ENCODE peak calls at places on chromosomes 4 and X, in six cellular contexts. G is IMR-90, R is H9, E is mesenchymal stem cell, I is mesendoderm, B is trophoblast cell. Z is an unnamed sample.

GRCh38 chr4:22473268-22473667 is 42.6 kb downstream of the ADGRA3 start:
- DNase-seq in G (peak), R (no peak), E (peak), I (peak), B (no peak), Z (no peak)

GRCh38 chr4:110091426-110091825 is 107.0 kb downstream of the ELOVL6 start:
- DNase-seq in G (peak), R (no peak), E (peak), I (no peak), B (no peak), Z (no peak)

GRCh38 chr4:34258176-34258575 is 1986.1 kb downstream of the ARAP2 start:
- DNase-seq in G (no peak), R (no peak), E (no peak), I (peak), B (no peak), Z (no peak)

GRCh38 chrX:101397779-101398178 is 7.0 kb downstream of the RPL36A start:
- DNase-seq in G (peak), R (peak), E (no peak), I (peak), B (no peak), Z (no peak)

GRCh38 chr4:163142246-163142645 is 24.4 kb downstream of the NAF1 start:
- DNase-seq in G (no peak), R (no peak), E (no peak), I (no peak), B (no peak), Z (no peak)

GRCh38 chr4:13484749-13485345 is 707 bp upstream of the RAB28 start:
- DNase-seq in G (peak), R (no peak), E (peak), I (no peak), B (no peak), Z (no peak)

GRCh38 chrX:1248381-1249061 is 20.1 kb upstream of the CSF2RA start:
- DNase-seq in G (no peak), R (peak), E (peak), I (peak), B (peak), Z (peak)

GRCh38 chr4:116357758-116358157 is 727.6 kb downstream of the TRAM1L1 start:
- DNase-seq in G (no peak), R (no peak), E (no peak), I (peak), B (peak), Z (no peak)

GRCh38 chr4:55312491-55313101 is 33.4 kb upstream of the SRD5A3 start:
- DNase-seq in G (peak), R (peak), E (peak), I (peak), B (peak), Z (no peak)

GRCh38 chrX:23008431-23009099 is 8.8 kb downstream of the DDX53 start:
- DNase-seq in G (peak), R (no peak), E (peak), I (peak), B (no peak), Z (no peak)

GRCh38 chrX:99572711-99573110 is 837.4 kb downstream of the PCDH19 start:
- DNase-seq in G (no peak), R (no peak), E (no peak), I (peak), B (no peak), Z (no peak)

GRCh38 chrX:118872102-118872566 is 48.5 kb downstream of the ZCCHC12 start:
- DNase-seq in G (no peak), R (no peak), E (no peak), I (no peak), B (no peak), Z (no peak)

GRCh38 chr4:144582105-144582850 is 63.7 kb upstream of the HHIP start:
- DNase-seq in G (peak), R (no peak), E (no peak), I (no peak), B (no peak), Z (no peak)

GRCh38 chr4:177293208-177294018 is 16.3 kb upstream of the NEIL3 start:
- DNase-seq in G (no peak), R (no peak), E (no peak), I (no peak), B (no peak), Z (no peak)

GRCh38 chrX:130680164-130681035 is 222.6 kb downstream of the ENOX2 start:
- DNase-seq in G (peak), R (no peak), E (no peak), I (no peak), B (no peak), Z (no peak)

GRCh38 chrX:82384401-82384800 is 1123.7 kb upstream of the POU3F4 start:
- DNase-seq in G (no peak), R (no peak), E (no peak), I (no peak), B (no peak), Z (no peak)

GRCh38 chr4:138235419-138235952 is 6.7 kb downstream of the SLC7A11 start:
- DNase-seq in G (peak), R (no peak), E (peak), I (peak), B (no peak), Z (no peak)

GRCh38 chr4:53601251-53601764 is 10.0 kb upstream of the LNX1 start:
- DNase-seq in G (no peak), R (peak), E (no peak), I (peak), B (peak), Z (no peak)

GRCh38 chr4:88297131-88297530 is 12.8 kb upstream of the PPM1K start:
- DNase-seq in G (no peak), R (no peak), E (no peak), I (peak), B (no peak), Z (no peak)

GRCh38 chr4:188680667-188681063 is 541.4 kb downstream of the TRIML1 start:
- DNase-seq in G (no peak), R (no peak), E (no peak), I (no peak), B (no peak), Z (no peak)

GRCh38 chr4:136524039-136524438 is 1008.3 kb downstream of the PCDH18 start:
- DNase-seq in G (no peak), R (no peak), E (no peak), I (no peak), B (no peak), Z (no peak)

GRCh38 chr4:111945014-111945413 is 200.2 kb upstream of the FAM241A start:
- DNase-seq in G (no peak), R (no peak), E (peak), I (peak), B (no peak), Z (no peak)

GRCh38 chrX:17738002-17738713 is 865 bp downstream of the SCML1 start:
- DNase-seq in G (peak), R (peak), E (peak), I (peak), B (no peak), Z (peak)

GRCh38 chr4:121308828-121309227 is 72.0 kb downstream of the QRFPR start:
- DNase-seq in G (no peak), R (no peak), E (no peak), I (peak), B (no peak), Z (no peak)

GRCh38 chr4:151664289-151664688 is 96.5 kb downstream of the GATB start:
- DNase-seq in G (no peak), R (no peak), E (no peak), I (no peak), B (no peak), Z (no peak)

GRCh38 chr4:143358923-143359694 is 22.4 kb downstream of the GAB1 start:
- DNase-seq in G (peak), R (no peak), E (peak), I (no peak), B (peak), Z (no peak)

GRCh38 chr4:109026588-109026987 is 263.7 kb upstream of the ETNPPL start:
- DNase-seq in G (peak), R (no peak), E (peak), I (no peak), B (no peak), Z (no peak)

GRCh38 chr4:89992744-89993143 is 98.1 kb downstream of the MMRN1 start:
- DNase-seq in G (no peak), R (no peak), E (no peak), I (no peak), B (no peak), Z (no peak)

GRCh38 chr4:172982151-172982590 is 186.4 kb upstream of the GALNT7 start:
- DNase-seq in G (peak), R (no peak), E (peak), I (no peak), B (peak), Z (no peak)

GRCh38 chr4:184287697-184288255 is 70.1 kb upstream of the ENPP6 start:
- DNase-seq in G (peak), R (peak), E (peak), I (peak), B (peak), Z (no peak)

GRCh38 chr4:99411041-99411440 is 24.1 kb downstream of the ADH7 start:
- DNase-seq in G (no peak), R (no peak), E (no peak), I (no peak), B (no peak), Z (no peak)

DNA sequence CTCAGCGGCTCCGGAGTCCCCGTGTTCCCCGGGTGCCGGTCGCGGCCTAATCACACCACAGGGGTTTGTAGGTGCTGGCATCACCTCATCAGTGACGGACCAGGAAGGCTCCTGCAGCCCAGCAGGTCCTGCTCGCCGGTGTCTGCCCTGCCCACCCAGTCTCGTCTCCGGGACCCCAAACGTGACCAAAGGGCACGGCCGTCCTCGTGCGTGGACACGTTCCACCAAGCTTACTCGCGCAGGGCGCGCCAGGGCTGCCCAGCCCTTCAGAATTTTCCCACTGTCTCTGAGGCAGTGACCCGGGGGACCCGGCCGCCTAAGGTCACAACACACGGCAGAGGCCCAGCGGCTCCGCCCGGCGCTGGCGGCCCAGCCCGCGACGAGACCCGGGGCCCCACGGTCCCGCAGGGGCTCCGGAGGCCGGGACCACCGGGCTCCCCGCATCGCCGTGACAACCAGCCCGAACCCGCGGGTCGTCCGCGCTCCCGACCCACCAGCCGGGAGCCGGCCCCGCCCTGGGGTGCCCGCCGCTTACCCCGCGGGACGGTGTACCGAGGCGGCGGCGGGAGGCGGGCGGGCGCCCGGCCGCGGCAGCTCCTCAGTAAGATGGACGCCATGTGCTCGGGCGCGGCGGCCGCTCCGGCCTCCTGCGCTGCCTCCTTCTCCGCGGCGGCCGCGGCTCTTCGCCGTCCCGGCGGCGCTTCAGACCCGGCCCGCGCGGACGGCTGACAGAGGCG is 454 bp downstream of the LETM1 start:
- DNase-seq in G (no peak), R (no peak), E (no peak), I (no peak), B (no peak), Z (no peak)
- H3K27ac ChIP-seq in G (peak), R (no peak), E (no peak), I (peak), B (peak), Z (no peak)

DNA sequence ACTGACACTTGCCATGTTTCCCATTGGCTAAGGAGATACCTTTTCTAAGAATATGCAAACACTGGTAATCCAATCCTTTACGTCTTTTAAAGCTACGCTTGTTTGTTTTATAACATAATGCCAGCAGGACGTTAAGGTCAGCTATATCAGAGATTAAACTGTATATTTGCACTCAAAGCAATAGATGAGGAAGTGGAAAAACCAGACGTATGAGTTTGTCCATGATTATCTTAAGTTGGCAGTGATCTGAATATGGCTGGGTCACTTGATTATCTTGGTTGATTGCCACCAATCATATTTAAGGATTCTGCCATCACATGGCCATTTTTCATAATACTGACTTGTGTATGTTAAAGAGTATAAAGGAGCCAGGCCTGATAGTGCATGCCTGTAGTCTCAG is 19.4 kb downstream of the TMSB4X start:
- DNase-seq in G (no peak), R (no peak), E (no peak), I (no peak), B (no peak), Z (no peak)
- H2BK5ac ChIP-seq in G (no peak), R (no peak), E (no peak), I (no peak), B (no peak), Z (no peak)

GRCh38 chr4:87266986-87267385 is 46.6 kb upstream of the KLHL8 start:
- DNase-seq in G (no peak), R (no peak), E (no peak), I (peak), B (no peak), Z (no peak)
- H3K27ac ChIP-seq in G (no peak), R (no peak), E (no peak), I (no peak), B (no peak), Z (no peak)

GRCh38 chrX:2262679-2263055 is 238.1 kb downstream of the DHRSX start:
- DNase-seq in G (no peak), R (peak), E (no peak), I (peak), B (no peak), Z (no peak)
- H2BK5ac ChIP-seq in G (no peak), R (no peak), E (no peak), I (no peak), B (no peak), Z (no peak)

DNA sequence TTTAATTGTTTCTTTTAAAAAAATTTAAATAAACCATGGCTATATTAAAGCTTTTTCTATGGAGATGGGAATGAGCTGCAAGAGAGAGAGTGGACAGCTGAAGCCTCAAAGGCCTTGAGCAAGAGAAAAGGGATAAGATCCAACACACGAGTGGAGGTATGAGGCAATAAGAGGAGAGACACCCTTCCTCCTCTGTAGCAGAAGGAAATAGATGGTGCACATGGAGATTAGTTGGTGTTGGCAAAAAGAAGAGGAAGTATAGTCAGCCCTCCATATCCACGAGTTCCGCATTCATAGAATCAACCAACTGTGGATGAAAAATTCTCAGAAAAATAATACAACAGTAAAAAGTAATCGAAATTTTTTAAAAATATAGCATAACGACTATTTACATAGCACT is 3.2 kb downstream of the CXorf38 start:
- DNase-seq in G (peak), R (no peak), E (peak), I (no peak), B (no peak), Z (no peak)
- H3K27ac ChIP-seq in G (no peak), R (no peak), E (no peak), I (no peak), B (no peak), Z (no peak)

GRCh38 chr4:127857641-127858040 is 23.1 kb upstream of the PLK4 start:
- DNase-seq in G (no peak), R (no peak), E (no peak), I (peak), B (no peak), Z (no peak)

GRCh38 chr4:127852661-127853060 is 28.0 kb upstream of the PLK4 start:
- DNase-seq in G (no peak), R (peak), E (no peak), I (peak), B (no peak), Z (no peak)

GRCh38 chr4:127856485-127857447 is 23.9 kb upstream of the PLK4 start:
- DNase-seq in G (peak), R (no peak), E (peak), I (peak), B (peak), Z (peak)
- H2BK5ac ChIP-seq in G (no peak), R (no peak), E (no peak), I (no peak), B (no peak), Z (no peak)